ENCODE peak calls at places on chromosomes 3 and 15, in four cellular contexts. W, G, J and P are unnamed samples.

GRCh38 chr3:39753361-39753760 is 56.0 kb upstream of the MYRIP start:
- DNase-seq in W (no peak), G (no peak), J (no peak), P (no peak)

GRCh38 chr15:99703603-99704443 is 29.4 kb downstream of the LYSMD4 start:
- DNase-seq in W (peak; percentile 95), G (peak; percentile 61), J (peak; percentile 56), P (no peak)

GRCh38 chr3:176916777-176917176 is 280.5 kb downstream of the TBL1XR1 start:
- DNase-seq in W (no peak), G (peak; percentile 75), J (peak; percentile 33), P (no peak)

GRCh38 chr15:72680931-72681330 is 5.1 kb downstream of the HIGD2B start:
- DNase-seq in W (no peak), G (no peak), J (no peak), P (no peak)

GRCh38 chr3:173650596-173650995 is 253.1 kb downstream of the NLGN1 start:
- DNase-seq in W (no peak), G (no peak), J (no peak), P (no peak)

GRCh38 chr15:75049392-75049791 is 26.0 kb downstream of the PPCDC start:
- DNase-seq in W (peak; percentile 28), G (no peak), J (peak; percentile 97), P (no peak)

GRCh38 chr3:42134867-42135464 is 43.8 kb downstream of the TRAK1 start:
- DNase-seq in W (no peak), G (no peak), J (no peak), P (peak; percentile 80)

GRCh38 chr15:93362821-93363220 is 273.8 kb upstream of the RGMA start:
- DNase-seq in W (no peak), G (no peak), J (no peak), P (no peak)

GRCh38 chr3:89113344-89113743 is 5.9 kb downstream of the EPHA3 start:
- DNase-seq in W (no peak), G (no peak), J (no peak), P (no peak)

GRCh38 chr15:59792359-59792758 is 103.2 kb upstream of the BNIP2 start:
- DNase-seq in W (no peak), G (no peak), J (no peak), P (no peak)

GRCh38 chr3:155110021-155110420 is 29.9 kb downstream of the MME start:
- DNase-seq in W (no peak), G (no peak), J (no peak), P (no peak)

GRCh38 chr3:4207672-4208071 is 95.5 kb upstream of the SETMAR start:
- DNase-seq in W (no peak), G (no peak), J (no peak), P (no peak)

GRCh38 chr15:91517491-91518200 is 335.9 kb upstream of the SLCO3A1 start:
- DNase-seq in W (peak; percentile 62), G (no peak), J (no peak), P (no peak)

GRCh38 chr3:61358364-61358763 is 107.1 kb upstream of the FHIT start:
- DNase-seq in W (no peak), G (no peak), J (peak; percentile 54), P (no peak)

GRCh38 chr3:133895208-133896001 is at the start of gene RAB6B:
- DNase-seq in W (peak; percentile 20), G (no peak), J (peak; percentile 68), P (peak; percentile 67)

GRCh38 chr3:182697345-182697919 is 95.9 kb upstream of the ATP11B start:
- DNase-seq in W (no peak), G (no peak), J (no peak), P (no peak)

GRCh38 chr15:67149859-67150824 is 84.7 kb downstream of the SMAD3 start:
- DNase-seq in W (peak; percentile 99), G (peak; percentile 96), J (peak; percentile 67), P (no peak)

GRCh38 chr3:177333535-177334495 is 136.5 kb upstream of the TBL1XR1 start:
- DNase-seq in W (no peak), G (no peak), J (no peak), P (no peak)

GRCh38 chr15:53789654-53790053 is 30.2 kb upstream of the WDR72 start:
- DNase-seq in W (no peak), G (no peak), J (no peak), P (no peak)

GRCh38 chr3:179071569-179072397 is at the start of gene ZMAT3:
- DNase-seq in W (peak; percentile 82), G (peak; percentile 34), J (peak; percentile 89), P (no peak)

GRCh38 chr3:128794788-128795649 is 69.0 kb downstream of the RAB7A start:
- DNase-seq in W (peak; percentile 61), G (peak; percentile 46), J (peak; percentile 66), P (no peak)

GRCh38 chr3:18544135-18544534 is 119.0 kb upstream of the SATB1 start:
- DNase-seq in W (no peak), G (no peak), J (peak; percentile 6), P (no peak)

GRCh38 chr15:30770759-30771158 is 133.0 kb upstream of the FAN1 start:
- DNase-seq in W (no peak), G (no peak), J (no peak), P (no peak)

GRCh38 chr15:73866881-73867410 is 6.4 kb upstream of the TBC1D21 start:
- DNase-seq in W (no peak), G (no peak), J (no peak), P (peak; percentile 93)

GRCh38 chr3:46673151-46674030 is 20.1 kb downstream of the ALS2CL start:
- DNase-seq in W (no peak), G (no peak), J (peak; percentile 4), P (no peak)

GRCh38 chr3:127255516-127255915 is 32.3 kb downstream of the PRR20G start:
- DNase-seq in W (no peak), G (no peak), J (no peak), P (no peak)

GRCh38 chr3:118782755-118783202 is 251.9 kb downstream of the IGSF11 start:
- DNase-seq in W (no peak), G (peak; percentile 34), J (no peak), P (no peak)

GRCh38 chr15:89785771-89786135 is 9.6 kb downstream of the MESP2 start:
- DNase-seq in W (peak; percentile 61), G (no peak), J (no peak), P (no peak)

GRCh38 chr3:71101014-71101413 is 482.5 kb downstream of the FOXP1 start:
- DNase-seq in W (peak; percentile 81), G (no peak), J (no peak), P (no peak)

GRCh38 chr3:107634142-107634489 is 111.4 kb downstream of the BBX start:
- DNase-seq in W (no peak), G (no peak), J (no peak), P (no peak)

GRCh38 chr3:149494759-149495580 is 20.5 kb downstream of the TM4SF4 start:
- DNase-seq in W (peak; percentile 88), G (no peak), J (no peak), P (no peak)

GRCh38 chr15:22257047-22257667 is 176.8 kb downstream of the OR4M2 start:
- DNase-seq in W (no peak), G (no peak), J (no peak), P (no peak)

GRCh38 chr3:131804565-131805133 is 230.2 kb downstream of the CPNE4 start:
- DNase-seq in W (no peak), G (no peak), J (peak; percentile 77), P (no peak)

GRCh38 chr3:13518516-13519351 is 30.2 kb upstream of the FBLN2 start:
- DNase-seq in W (no peak), G (no peak), J (peak; percentile 36), P (no peak)

DNA sequence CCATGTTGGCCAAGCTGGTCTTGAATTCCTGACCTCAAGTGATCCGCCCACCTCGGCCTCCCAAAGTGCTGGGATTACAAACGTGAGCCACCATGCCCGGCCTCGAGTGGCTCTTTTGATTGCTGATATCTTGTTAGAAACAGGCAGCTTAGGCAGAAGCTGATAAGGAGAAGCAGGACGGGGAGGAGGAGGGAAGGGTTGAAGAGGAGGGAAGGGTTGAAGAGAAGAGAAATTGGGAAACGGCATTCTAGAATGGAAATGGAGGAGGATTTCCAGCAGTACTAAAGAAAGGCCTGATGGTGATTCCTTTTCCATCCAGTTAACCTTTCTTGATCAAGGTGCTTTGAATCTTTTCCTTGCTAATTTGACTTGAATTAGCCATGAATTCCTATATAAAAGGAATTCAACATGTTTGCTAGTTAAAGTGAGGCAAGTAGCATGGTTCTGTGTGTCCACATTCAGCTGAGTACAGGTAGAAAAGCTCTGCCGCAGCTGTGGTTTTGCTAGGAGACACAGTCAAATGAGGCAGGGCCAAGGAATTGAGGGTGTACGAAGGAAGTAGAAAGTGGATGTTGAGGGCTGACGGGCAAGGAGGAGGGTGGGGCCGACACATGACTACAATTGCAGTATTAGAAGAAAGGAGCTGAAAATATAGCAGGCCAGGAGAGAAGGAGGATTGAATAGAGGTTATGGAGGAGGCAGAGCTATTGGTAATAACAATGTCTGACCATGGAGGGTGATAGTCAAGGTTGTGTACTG is 27.2 kb upstream of the ATP1B3 start:
- DNase-seq in W (no peak), G (no peak), J (no peak), P (no peak)
- TF ChIP-seq POLR2A in W (no peak), G (no peak), J (no peak), P (no peak)

GRCh38 chr3:50120364-50121095 is 31.8 kb downstream of the RBM5 start:
- DNase-seq in W (no peak), G (no peak), J (no peak), P (no peak)
- TF ChIP-seq POLR2A in W (no peak), G (no peak), J (no peak), P (no peak)

GRCh38 chr15:58444658-58445332 is 13.0 kb downstream of the LIPC start:
- DNase-seq in W (no peak), G (no peak), J (no peak), P (no peak)
- TF ChIP-seq POLR2A in W (no peak), G (no peak), J (no peak), P (no peak)

GRCh38 chr3:169241575-169241927 is 422.0 kb downstream of the MECOM start:
- DNase-seq in W (peak; percentile 65), G (no peak), J (no peak), P (no peak)
- TF ChIP-seq POLR2A in W (no peak), G (no peak), J (no peak), P (no peak)